ENCODE peak calls at places on chromosomes 11 and 22, in five cellular contexts. One of them, this sample, is unnamed.

GRCh38 chr11:132032555-132032954 is 662.1 kb downstream of the NTM start:
- DNase-seq in choroid plexus epithelial cell: peak; percentile 77
- DNase-seq in GM12864: no peak
- DNase-seq in brain microvascular endothelial cell: peak; percentile 75
- DNase-seq in astrocyte: peak; percentile 76
- DNase-seq in this sample: no peak

GRCh38 chr11:26901162-26901561 is 92.8 kb upstream of the FIBIN start:
- DNase-seq in choroid plexus epithelial cell: no peak
- DNase-seq in GM12864: no peak
- DNase-seq in brain microvascular endothelial cell: no peak
- DNase-seq in astrocyte: peak; percentile 59
- DNase-seq in this sample: no peak

GRCh38 chr22:37401861-37402506 is 25.3 kb downstream of the ELFN2 start:
- DNase-seq in choroid plexus epithelial cell: peak; percentile 42
- DNase-seq in GM12864: no peak
- DNase-seq in brain microvascular endothelial cell: no peak
- DNase-seq in astrocyte: no peak
- DNase-seq in this sample: no peak

GRCh38 chr11:28729339-28729738 is 621.2 kb downstream of the METTL15 start:
- DNase-seq in choroid plexus epithelial cell: no peak
- DNase-seq in GM12864: no peak
- DNase-seq in brain microvascular endothelial cell: no peak
- DNase-seq in astrocyte: no peak
- DNase-seq in this sample: no peak

GRCh38 chr22:46010177-46010867 is 33.4 kb upstream of the WNT7B start:
- DNase-seq in choroid plexus epithelial cell: no peak
- DNase-seq in GM12864: no peak
- DNase-seq in brain microvascular endothelial cell: no peak
- DNase-seq in astrocyte: peak; percentile 80
- DNase-seq in this sample: no peak

GRCh38 chr22:19122752-19123492 is 710 bp upstream of the DGCR2 start:
- DNase-seq in choroid plexus epithelial cell: peak; percentile 38
- DNase-seq in GM12864: no peak
- DNase-seq in brain microvascular endothelial cell: no peak
- DNase-seq in astrocyte: no peak
- DNase-seq in this sample: no peak

GRCh38 chr11:73965076-73965763 is 14.4 kb downstream of the DNAJB13 start:
- DNase-seq in choroid plexus epithelial cell: no peak
- DNase-seq in GM12864: no peak
- DNase-seq in brain microvascular endothelial cell: no peak
- DNase-seq in astrocyte: no peak
- DNase-seq in this sample: no peak

GRCh38 chr11:114059984-114060401 is 482 bp downstream of the ZBTB16 start:
- DNase-seq in choroid plexus epithelial cell: peak; percentile 78
- DNase-seq in GM12864: no peak
- DNase-seq in brain microvascular endothelial cell: no peak
- DNase-seq in astrocyte: no peak
- DNase-seq in this sample: no peak

GRCh38 chr11:121651267-121651625 is 198.5 kb upstream of the SORL1-AS1 start:
- DNase-seq in choroid plexus epithelial cell: no peak
- DNase-seq in GM12864: no peak
- DNase-seq in brain microvascular endothelial cell: no peak
- DNase-seq in astrocyte: no peak
- DNase-seq in this sample: no peak

GRCh38 chr11:14668733-14669301 is 25.2 kb downstream of the PDE3B start:
- DNase-seq in choroid plexus epithelial cell: no peak
- DNase-seq in GM12864: no peak
- DNase-seq in brain microvascular endothelial cell: no peak
- DNase-seq in astrocyte: no peak
- DNase-seq in this sample: no peak

GRCh38 chr11:131584694-131585592 is 214.5 kb downstream of the NTM start:
- DNase-seq in choroid plexus epithelial cell: no peak
- DNase-seq in GM12864: no peak
- DNase-seq in brain microvascular endothelial cell: no peak
- DNase-seq in astrocyte: no peak
- DNase-seq in this sample: peak; percentile 22

GRCh38 chr22:40525250-40525884 is 111.2 kb downstream of the MRTFA start:
- DNase-seq in choroid plexus epithelial cell: peak; percentile 73
- DNase-seq in GM12864: no peak
- DNase-seq in brain microvascular endothelial cell: peak; percentile 46
- DNase-seq in astrocyte: no peak
- DNase-seq in this sample: peak; percentile 77

GRCh38 chr22:44497218-44497903 is 672 bp downstream of the RTL6 start:
- DNase-seq in choroid plexus epithelial cell: peak; percentile 16
- DNase-seq in GM12864: no peak
- DNase-seq in brain microvascular endothelial cell: no peak
- DNase-seq in astrocyte: no peak
- DNase-seq in this sample: no peak

GRCh38 chr11:47179655-47179991 is 2.9 kb upstream of the ARFGAP2 start:
- DNase-seq in choroid plexus epithelial cell: peak; percentile 63
- DNase-seq in GM12864: no peak
- DNase-seq in brain microvascular endothelial cell: peak; percentile 25
- DNase-seq in astrocyte: no peak
- DNase-seq in this sample: peak; percentile 78

GRCh38 chr22:46660604-46661201 is 40.5 kb downstream of the GRAMD4 start:
- DNase-seq in choroid plexus epithelial cell: no peak
- DNase-seq in GM12864: no peak
- DNase-seq in brain microvascular endothelial cell: no peak
- DNase-seq in astrocyte: no peak
- DNase-seq in this sample: no peak

GRCh38 chr11:2092956-2093412 is 46.2 kb downstream of the IGF2 start:
- DNase-seq in choroid plexus epithelial cell: peak; percentile 59
- DNase-seq in GM12864: no peak
- DNase-seq in brain microvascular endothelial cell: peak; percentile 22
- DNase-seq in astrocyte: peak; percentile 61
- DNase-seq in this sample: no peak

GRCh38 chr11:82732734-82733443 is 775 bp downstream of the FAM181B start:
- DNase-seq in choroid plexus epithelial cell: no peak
- DNase-seq in GM12864: no peak
- DNase-seq in brain microvascular endothelial cell: no peak
- DNase-seq in astrocyte: no peak
- DNase-seq in this sample: no peak

GRCh38 chr11:113562981-113563461 is 87.8 kb upstream of the DRD2 start:
- DNase-seq in choroid plexus epithelial cell: no peak
- DNase-seq in GM12864: no peak
- DNase-seq in brain microvascular endothelial cell: no peak
- DNase-seq in astrocyte: no peak
- DNase-seq in this sample: peak; percentile 34

GRCh38 chr11:71936825-71937224 is 8.0 kb downstream of the RNF121 start:
- DNase-seq in choroid plexus epithelial cell: peak; percentile 69
- DNase-seq in GM12864: no peak
- DNase-seq in brain microvascular endothelial cell: peak; percentile 76
- DNase-seq in astrocyte: peak; percentile 83
- DNase-seq in this sample: no peak

GRCh38 chr22:23774922-23775436 is 2.3 kb downstream of the MMP11 start:
- DNase-seq in choroid plexus epithelial cell: peak; percentile 81
- DNase-seq in GM12864: no peak
- DNase-seq in brain microvascular endothelial cell: peak; percentile 27
- DNase-seq in astrocyte: peak; percentile 65
- DNase-seq in this sample: no peak

GRCh38 chr11:107563702-107564101 is 1.8 kb downstream of the ALKBH8 start:
- DNase-seq in choroid plexus epithelial cell: peak; percentile 75
- DNase-seq in GM12864: peak; percentile 33
- DNase-seq in brain microvascular endothelial cell: peak; percentile 64
- DNase-seq in astrocyte: peak; percentile 49
- DNase-seq in this sample: peak; percentile 64

GRCh38 chr22:43858156-43858895 is 4.0 kb downstream of the SULT4A1 start:
- DNase-seq in choroid plexus epithelial cell: no peak
- DNase-seq in GM12864: no peak
- DNase-seq in brain microvascular endothelial cell: no peak
- DNase-seq in astrocyte: no peak
- DNase-seq in this sample: no peak

GRCh38 chr11:61482513-61482912 is 26.0 kb upstream of the LRRC10B start:
- DNase-seq in choroid plexus epithelial cell: no peak
- DNase-seq in GM12864: no peak
- DNase-seq in brain microvascular endothelial cell: no peak
- DNase-seq in astrocyte: no peak
- DNase-seq in this sample: peak; percentile 29

GRCh38 chr22:39617342-39617741 is 46.8 kb downstream of the CACNA1I start:
- DNase-seq in choroid plexus epithelial cell: no peak
- DNase-seq in GM12864: no peak
- DNase-seq in brain microvascular endothelial cell: no peak
- DNase-seq in astrocyte: no peak
- DNase-seq in this sample: no peak

GRCh38 chr22:33864723-33865130 is 55.5 kb downstream of the LARGE1 start:
- DNase-seq in choroid plexus epithelial cell: peak; percentile 57
- DNase-seq in GM12864: no peak
- DNase-seq in brain microvascular endothelial cell: no peak
- DNase-seq in astrocyte: no peak
- DNase-seq in this sample: peak; percentile 52

GRCh38 chr22:45690008-45690407 is 18.4 kb downstream of the ATXN10 start:
- DNase-seq in choroid plexus epithelial cell: no peak
- DNase-seq in GM12864: no peak
- DNase-seq in brain microvascular endothelial cell: no peak
- DNase-seq in astrocyte: no peak
- DNase-seq in this sample: no peak

GRCh38 chr11:67431346-67432249 is 3.3 kb downstream of the RPS6KB2 start:
- DNase-seq in choroid plexus epithelial cell: no peak
- DNase-seq in GM12864: no peak
- DNase-seq in brain microvascular endothelial cell: no peak
- DNase-seq in astrocyte: no peak
- DNase-seq in this sample: no peak

GRCh38 chr11:67429722-67430121 is 1.4 kb downstream of the RPS6KB2 start:
- DNase-seq in choroid plexus epithelial cell: no peak
- DNase-seq in GM12864: no peak
- DNase-seq in brain microvascular endothelial cell: no peak
- DNase-seq in astrocyte: no peak
- DNase-seq in this sample: no peak

GRCh38 chr11:67423891-67424613 is 4.2 kb upstream of the RPS6KB2 start:
- DNase-seq in choroid plexus epithelial cell: no peak
- DNase-seq in GM12864: no peak
- DNase-seq in brain microvascular endothelial cell: no peak
- DNase-seq in astrocyte: no peak
- DNase-seq in this sample: no peak

GRCh38 chr11:67429038-67429668 is 859 bp downstream of the RPS6KB2 start:
- DNase-seq in choroid plexus epithelial cell: no peak
- DNase-seq in GM12864: no peak
- DNase-seq in brain microvascular endothelial cell: no peak
- DNase-seq in astrocyte: no peak
- DNase-seq in this sample: no peak

GRCh38 chr11:67428052-67429001 is at the start of gene RPS6KB2:
- DNase-seq in choroid plexus epithelial cell: peak; percentile 99
- DNase-seq in GM12864: peak; percentile 95
- DNase-seq in brain microvascular endothelial cell: peak; percentile 97
- DNase-seq in astrocyte: peak; percentile 88
- DNase-seq in this sample: peak; percentile 98
- TF ChIP-seq CTCF in choroid plexus epithelial cell: no peak
- TF ChIP-seq CTCF in GM12864: no peak
- TF ChIP-seq CTCF in brain microvascular endothelial cell: no peak
- TF ChIP-seq CTCF in astrocyte: no peak
- TF ChIP-seq CTCF in this sample: no peak

GRCh38 chr11:64722141-64723050 is 601 bp downstream of the NRXN2 start:
- DNase-seq in choroid plexus epithelial cell: no peak
- DNase-seq in GM12864: no peak
- DNase-seq in brain microvascular endothelial cell: no peak
- DNase-seq in astrocyte: no peak
- DNase-seq in this sample: no peak
- H3K4me3 ChIP-seq in choroid plexus epithelial cell: no peak overlapping the region
- H3K4me3 ChIP-seq in GM12864: no peak overlapping the region
- H3K4me3 ChIP-seq in brain microvascular endothelial cell: no peak overlapping the region
- H3K4me3 ChIP-seq in astrocyte: no peak overlapping the region
- H3K4me3 ChIP-seq in this sample: no peak overlapping the region

GRCh38 chr11:34870548-34871209 is 45.5 kb downstream of the APIP start:
- DNase-seq in choroid plexus epithelial cell: no peak
- DNase-seq in GM12864: no peak
- DNase-seq in brain microvascular endothelial cell: no peak
- DNase-seq in astrocyte: no peak
- DNase-seq in this sample: no peak

GRCh38 chr11:34866375-34866774 is 49.8 kb downstream of the APIP start:
- DNase-seq in choroid plexus epithelial cell: peak; percentile 46
- DNase-seq in GM12864: no peak
- DNase-seq in brain microvascular endothelial cell: no peak
- DNase-seq in astrocyte: no peak
- DNase-seq in this sample: no peak

GRCh38 chr11:34865261-34865660 is 50.9 kb downstream of the APIP start:
- DNase-seq in choroid plexus epithelial cell: no peak
- DNase-seq in GM12864: no peak
- DNase-seq in brain microvascular endothelial cell: no peak
- DNase-seq in astrocyte: no peak
- DNase-seq in this sample: no peak

GRCh38 chr11:34874202-34874601 is 42.0 kb downstream of the APIP start:
- DNase-seq in choroid plexus epithelial cell: no peak
- DNase-seq in GM12864: no peak
- DNase-seq in brain microvascular endothelial cell: no peak
- DNase-seq in astrocyte: no peak
- DNase-seq in this sample: no peak

GRCh38 chr11:34869425-34869824 is 46.8 kb downstream of the APIP start:
- DNase-seq in choroid plexus epithelial cell: peak; percentile 7
- DNase-seq in GM12864: no peak
- DNase-seq in brain microvascular endothelial cell: no peak
- DNase-seq in astrocyte: no peak
- DNase-seq in this sample: peak; percentile 13
- TF ChIP-seq CTCF in choroid plexus epithelial cell: peak; percentile 47
- TF ChIP-seq CTCF in GM12864: peak; percentile 46
- TF ChIP-seq CTCF in brain microvascular endothelial cell: peak; percentile 54
- TF ChIP-seq CTCF in astrocyte: no peak
- TF ChIP-seq CTCF in this sample: peak; percentile 38

GRCh38 chr22:20859615-20860014 is 808 bp downstream of the SNAP29 start:
- DNase-seq in choroid plexus epithelial cell: no peak
- DNase-seq in GM12864: no peak
- DNase-seq in brain microvascular endothelial cell: no peak
- DNase-seq in astrocyte: no peak
- DNase-seq in this sample: peak; percentile 10
- H3K4me3 ChIP-seq in choroid plexus epithelial cell: peak overlapping the region; percentile 84
- H3K4me3 ChIP-seq in GM12864: peak overlapping the region; percentile 71
- H3K4me3 ChIP-seq in brain microvascular endothelial cell: peak overlapping the region; percentile 80
- H3K4me3 ChIP-seq in astrocyte: peak overlapping the region; percentile 77
- H3K4me3 ChIP-seq in this sample: peak overlapping the region; percentile 73

DNA sequence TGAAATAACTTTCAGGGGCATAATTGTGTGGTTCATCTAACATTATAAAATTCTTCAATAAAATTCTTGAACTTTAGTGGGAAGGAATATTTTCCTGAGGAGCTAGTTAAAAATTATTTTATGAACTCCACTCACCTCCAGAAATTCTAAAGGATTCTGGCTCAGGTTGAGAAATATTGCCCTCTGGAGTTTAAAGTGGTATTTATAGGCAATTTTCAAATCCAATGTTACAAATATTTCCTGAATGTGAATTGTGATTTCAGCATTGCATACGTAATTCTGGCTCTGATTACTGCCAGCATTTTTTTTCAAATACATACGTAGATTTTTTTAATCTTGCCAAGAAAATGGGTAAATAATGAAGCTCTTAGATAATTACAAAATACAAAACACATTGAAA is 598.2 kb upstream of the ANO3 start:
- DNase-seq in choroid plexus epithelial cell: peak; percentile 53
- DNase-seq in GM12864: no peak
- DNase-seq in brain microvascular endothelial cell: no peak
- DNase-seq in astrocyte: no peak
- DNase-seq in this sample: no peak
- TF ChIP-seq CTCF in choroid plexus epithelial cell: peak; percentile 50
- TF ChIP-seq CTCF in GM12864: no peak
- TF ChIP-seq CTCF in brain microvascular endothelial cell: no peak
- TF ChIP-seq CTCF in astrocyte: no peak
- TF ChIP-seq CTCF in this sample: no peak

GRCh38 chr11:76666830-76667229 is 3.7 kb downstream of the LRRC32 start:
- DNase-seq in choroid plexus epithelial cell: no peak
- DNase-seq in GM12864: no peak
- DNase-seq in brain microvascular endothelial cell: no peak
- DNase-seq in astrocyte: no peak
- DNase-seq in this sample: no peak
- H3K4me3 ChIP-seq in choroid plexus epithelial cell: no peak overlapping the region
- H3K4me3 ChIP-seq in GM12864: no peak overlapping the region
- H3K4me3 ChIP-seq in brain microvascular endothelial cell: no peak overlapping the region
- H3K4me3 ChIP-seq in astrocyte: no peak overlapping the region
- H3K4me3 ChIP-seq in this sample: no peak overlapping the region